ENCODE peak calls at places on chromosomes 12 and 14, in five cellular contexts. K is nucleus accumbens; N is SK-N-DZ; I is natural killer cell treated with Interleukin-12 subunit alpha and Interleukin-12 subunit beta and Interleukin-15 and Interleukin-18, amount 100 ng/mL, for 72 hours; R is foreskin fibroblast. T is an unnamed sample.

GRCh38 chr14:67285876-67286452 is 44.7 kb downstream of the PALS1 start:
- DNase-seq in N (peak), K (no peak), R (peak), I (no peak), T (peak)

GRCh38 chr12:58247633-58248032 is 306.3 kb downstream of the ATP23 start:
- DNase-seq in K (no peak), I (no peak), N (no peak), R (no peak), T (no peak)

GRCh38 chr14:77681196-77682157 is 26.3 kb downstream of the ALKBH1 start:
- DNase-seq in N (no peak), K (no peak), I (no peak), R (peak), T (no peak)

GRCh38 chr12:25682421-25682820 is 129.3 kb upstream of the LMNTD1 start:
- DNase-seq in K (no peak), R (peak), N (no peak), I (no peak), T (no peak)

GRCh38 chr12:62196146-62196545 is 64.1 kb upstream of the USP15 start:
- DNase-seq in I (no peak), N (no peak), K (no peak), R (no peak), T (no peak)

GRCh38 chr14:91149462-91149861 is 35.6 kb downstream of the DGLUCY start:
- DNase-seq in K (no peak), R (peak), I (no peak), N (no peak), T (no peak)

GRCh38 chr14:99055816-99056215 is 216.2 kb downstream of the BCL11B start:
- DNase-seq in R (no peak), N (no peak), K (no peak), I (peak), T (no peak)

GRCh38 chr12:105382771-105383632 is 52.5 kb downstream of the C12orf75 start:
- DNase-seq in R (peak), K (no peak), I (no peak), N (peak), T (peak)

GRCh38 chr12:52798003-52798670 is 2.2 kb upstream of the KRT3 start:
- DNase-seq in N (no peak), R (peak), K (no peak), I (no peak), T (no peak)

GRCh38 chr12:48296586-48297396 is 53.9 kb downstream of the ZNF641 start:
- DNase-seq in R (peak), I (no peak), N (peak), K (peak), T (peak)

GRCh38 chr14:77148510-77149231 is 7.1 kb upstream of the ZDHHC22 start:
- DNase-seq in K (no peak), I (no peak), R (no peak), N (peak), T (no peak)

GRCh38 chr14:102545461-102546265 is 36.1 kb upstream of the ANKRD9 start:
- DNase-seq in I (no peak), K (no peak), N (no peak), R (peak), T (peak)

GRCh38 chr12:119916111-119916510 is 39.0 kb upstream of the CIT start:
- DNase-seq in K (no peak), I (no peak), N (no peak), R (no peak), T (no peak)

GRCh38 chr12:3296409-3296701 is 194.6 kb upstream of the PRMT8 start:
- DNase-seq in K (no peak), R (no peak), I (no peak), N (no peak), T (no peak)

GRCh38 chr14:58298880-58299664 is 717 bp downstream of the ARID4A start:
- DNase-seq in N (no peak), I (no peak), R (peak), K (peak), T (peak)

GRCh38 chr12:32895688-32896437 is 714 bp downstream of the PKP2 start:
- DNase-seq in I (no peak), K (no peak), N (no peak), R (no peak), T (no peak)

GRCh38 chr14:66066991-66067788 is 419.0 kb upstream of the CCDC196 start:
- DNase-seq in I (no peak), N (no peak), R (no peak), K (no peak), T (no peak)

GRCh38 chr12:92396647-92397258 is 251.1 kb upstream of the BTG1 start:
- DNase-seq in R (peak), K (no peak), I (no peak), N (peak), T (no peak)

GRCh38 chr12:16112626-16113560 is 164.6 kb downstream of the SLC15A5 start:
- DNase-seq in R (peak), I (no peak), N (peak), K (no peak), T (no peak)

GRCh38 chr14:32648434-32648833 is 290.2 kb upstream of the NPAS3 start:
- DNase-seq in N (no peak), I (no peak), K (no peak), R (peak), T (no peak)

GRCh38 chr12:112537710-112538396 is 119.1 kb downstream of the PTPN11 start:
- DNase-seq in N (no peak), K (no peak), I (no peak), R (peak), T (peak)

GRCh38 chr12:29499235-29499634 is 1.7 kb upstream of the OVCH1 start:
- DNase-seq in N (no peak), K (no peak), I (no peak), R (no peak), T (no peak)

GRCh38 chr14:21025374-21026151 is 702 bp upstream of the NDRG2 start:
- DNase-seq in R (no peak), I (no peak), K (peak), N (no peak), T (peak)

GRCh38 chr14:100403802-100404201 is 80.7 kb downstream of the SLC25A47 start:
- DNase-seq in I (no peak), R (no peak), N (no peak), K (no peak), T (no peak)

T was measured in SK-N-SH.